ENCODE peak calls at places on chromosomes 2 and 18, in eight cellular contexts. One of them, this sample, is unnamed.

GRCh38 chr2:88709117-88709739 is 17.8 kb downstream of the RPIA start:
- DNase-seq in A549: no peak
- DNase-seq in IMR-90: peak; percentile 42
- DNase-seq in gastrocnemius medialis: no peak
- DNase-seq in GM23248: peak; percentile 63
- DNase-seq in brain microvascular endothelial cell: peak; percentile 6
- DNase-seq in prostate gland: no peak
- DNase-seq in neural progenitor cell: no peak
- DNase-seq in this sample: no peak

GRCh38 chr18:26777316-26778053 is 88.0 kb downstream of the AQP4 start:
- DNase-seq in GM23248: no peak
- DNase-seq in IMR-90: no peak
- DNase-seq in neural progenitor cell: peak; percentile 28
- DNase-seq in gastrocnemius medialis: no peak
- DNase-seq in A549: no peak
- DNase-seq in brain microvascular endothelial cell: no peak
- DNase-seq in prostate gland: no peak
- DNase-seq in this sample: no peak

GRCh38 chr2:178082646-178083045 is 10.1 kb upstream of the PDE11A start:
- DNase-seq in GM23248: no peak
- DNase-seq in A549: no peak
- DNase-seq in IMR-90: no peak
- DNase-seq in brain microvascular endothelial cell: no peak
- DNase-seq in neural progenitor cell: no peak
- DNase-seq in gastrocnemius medialis: no peak
- DNase-seq in prostate gland: no peak
- DNase-seq in this sample: no peak

GRCh38 chr18:13379930-13380665 is 161.5 kb downstream of the LDLRAD4 start:
- DNase-seq in GM23248: no peak
- DNase-seq in neural progenitor cell: no peak
- DNase-seq in IMR-90: no peak
- DNase-seq in gastrocnemius medialis: no peak
- DNase-seq in brain microvascular endothelial cell: peak; percentile 6
- DNase-seq in A549: no peak
- DNase-seq in prostate gland: no peak
- DNase-seq in this sample: no peak

GRCh38 chr18:68397241-68398035 is 317.5 kb downstream of the TMX3 start:
- DNase-seq in brain microvascular endothelial cell: no peak
- DNase-seq in A549: no peak
- DNase-seq in neural progenitor cell: no peak
- DNase-seq in IMR-90: peak; percentile 17
- DNase-seq in gastrocnemius medialis: no peak
- DNase-seq in GM23248: no peak
- DNase-seq in prostate gland: no peak
- DNase-seq in this sample: no peak

GRCh38 chr2:43634604-43635306 is 2.3 kb upstream of the PLEKHH2 start:
- DNase-seq in prostate gland: no peak
- DNase-seq in neural progenitor cell: no peak
- DNase-seq in A549: peak; percentile 94
- DNase-seq in IMR-90: peak; percentile 89
- DNase-seq in brain microvascular endothelial cell: peak; percentile 64
- DNase-seq in gastrocnemius medialis: no peak
- DNase-seq in GM23248: peak; percentile 83
- DNase-seq in this sample: no peak

GRCh38 chr2:68458962-68459361 is 8.1 kb downstream of the FBXO48 start:
- DNase-seq in IMR-90: peak; percentile 76
- DNase-seq in brain microvascular endothelial cell: peak; percentile 67
- DNase-seq in gastrocnemius medialis: no peak
- DNase-seq in prostate gland: no peak
- DNase-seq in A549: no peak
- DNase-seq in neural progenitor cell: no peak
- DNase-seq in GM23248: peak; percentile 72
- DNase-seq in this sample: no peak

GRCh38 chr2:211737282-211737681 is 801.3 kb downstream of the ERBB4 start:
- DNase-seq in brain microvascular endothelial cell: peak; percentile 2
- DNase-seq in gastrocnemius medialis: no peak
- DNase-seq in IMR-90: no peak
- DNase-seq in GM23248: peak; percentile 1
- DNase-seq in neural progenitor cell: no peak
- DNase-seq in prostate gland: no peak
- DNase-seq in A549: no peak
- DNase-seq in this sample: no peak

GRCh38 chr2:127104881-127105655 is 1.9 kb downstream of the BIN1 start:
- DNase-seq in IMR-90: no peak
- DNase-seq in GM23248: peak; percentile 28
- DNase-seq in prostate gland: no peak
- DNase-seq in A549: no peak
- DNase-seq in neural progenitor cell: peak; percentile 30
- DNase-seq in gastrocnemius medialis: peak; percentile 85
- DNase-seq in brain microvascular endothelial cell: no peak
- DNase-seq in this sample: no peak

GRCh38 chr2:234686088-234686890 is 189.4 kb upstream of the ARL4C start:
- DNase-seq in IMR-90: no peak
- DNase-seq in GM23248: peak; percentile 17
- DNase-seq in A549: peak; percentile 37
- DNase-seq in brain microvascular endothelial cell: no peak
- DNase-seq in gastrocnemius medialis: no peak
- DNase-seq in prostate gland: peak; percentile 36
- DNase-seq in neural progenitor cell: peak; percentile 85
- DNase-seq in this sample: no peak

GRCh38 chr2:31286961-31287550 is 53.1 kb downstream of the EHD3 start:
- DNase-seq in IMR-90: no peak
- DNase-seq in prostate gland: no peak
- DNase-seq in gastrocnemius medialis: no peak
- DNase-seq in GM23248: peak; percentile 37
- DNase-seq in neural progenitor cell: no peak
- DNase-seq in A549: no peak
- DNase-seq in brain microvascular endothelial cell: peak; percentile 54
- DNase-seq in this sample: no peak

GRCh38 chr2:100891911-100892642 is 72.1 kb downstream of the NPAS2 start:
- DNase-seq in prostate gland: no peak
- DNase-seq in gastrocnemius medialis: no peak
- DNase-seq in neural progenitor cell: no peak
- DNase-seq in GM23248: peak; percentile 80
- DNase-seq in IMR-90: peak; percentile 67
- DNase-seq in A549: peak; percentile 63
- DNase-seq in brain microvascular endothelial cell: peak; percentile 65
- DNase-seq in this sample: no peak

GRCh38 chr18:49447810-49448745 is 12.4 kb downstream of the DYM start:
- DNase-seq in IMR-90: peak; percentile 70
- DNase-seq in neural progenitor cell: peak; percentile 76
- DNase-seq in GM23248: peak; percentile 75
- DNase-seq in gastrocnemius medialis: peak; percentile 31
- DNase-seq in brain microvascular endothelial cell: peak; percentile 41
- DNase-seq in prostate gland: peak; percentile 40
- DNase-seq in A549: peak; percentile 71
- DNase-seq in this sample: no peak

GRCh38 chr2:120445431-120446143 is 99.7 kb downstream of the INHBB start:
- DNase-seq in IMR-90: peak; percentile 33
- DNase-seq in GM23248: peak; percentile 22
- DNase-seq in prostate gland: no peak
- DNase-seq in gastrocnemius medialis: no peak
- DNase-seq in A549: peak; percentile 24
- DNase-seq in neural progenitor cell: no peak
- DNase-seq in brain microvascular endothelial cell: peak; percentile 16
- DNase-seq in this sample: no peak

GRCh38 chr2:161030260-161031063 is 129.8 kb upstream of the TANK start:
- DNase-seq in prostate gland: no peak
- DNase-seq in gastrocnemius medialis: peak; percentile 84
- DNase-seq in neural progenitor cell: no peak
- DNase-seq in GM23248: peak; percentile 98
- DNase-seq in brain microvascular endothelial cell: peak; percentile 97
- DNase-seq in IMR-90: peak; percentile 100
- DNase-seq in A549: peak; percentile 62
- DNase-seq in this sample: no peak

GRCh38 chr2:224938670-224939309 is 103.5 kb downstream of the DOCK10 start:
- DNase-seq in A549: no peak
- DNase-seq in gastrocnemius medialis: no peak
- DNase-seq in IMR-90: peak; percentile 88
- DNase-seq in prostate gland: no peak
- DNase-seq in brain microvascular endothelial cell: peak; percentile 89
- DNase-seq in neural progenitor cell: peak; percentile 60
- DNase-seq in GM23248: peak; percentile 13
- DNase-seq in this sample: no peak

GRCh38 chr18:8706981-8707940 is 1.9 kb downstream of the MTCL1 start:
- DNase-seq in A549: peak; percentile 82
- DNase-seq in GM23248: peak; percentile 95
- DNase-seq in brain microvascular endothelial cell: peak; percentile 70
- DNase-seq in gastrocnemius medialis: no peak
- DNase-seq in IMR-90: peak; percentile 73
- DNase-seq in neural progenitor cell: peak; percentile 86
- DNase-seq in prostate gland: peak; percentile 32
- DNase-seq in this sample: peak; percentile 7

DNA sequence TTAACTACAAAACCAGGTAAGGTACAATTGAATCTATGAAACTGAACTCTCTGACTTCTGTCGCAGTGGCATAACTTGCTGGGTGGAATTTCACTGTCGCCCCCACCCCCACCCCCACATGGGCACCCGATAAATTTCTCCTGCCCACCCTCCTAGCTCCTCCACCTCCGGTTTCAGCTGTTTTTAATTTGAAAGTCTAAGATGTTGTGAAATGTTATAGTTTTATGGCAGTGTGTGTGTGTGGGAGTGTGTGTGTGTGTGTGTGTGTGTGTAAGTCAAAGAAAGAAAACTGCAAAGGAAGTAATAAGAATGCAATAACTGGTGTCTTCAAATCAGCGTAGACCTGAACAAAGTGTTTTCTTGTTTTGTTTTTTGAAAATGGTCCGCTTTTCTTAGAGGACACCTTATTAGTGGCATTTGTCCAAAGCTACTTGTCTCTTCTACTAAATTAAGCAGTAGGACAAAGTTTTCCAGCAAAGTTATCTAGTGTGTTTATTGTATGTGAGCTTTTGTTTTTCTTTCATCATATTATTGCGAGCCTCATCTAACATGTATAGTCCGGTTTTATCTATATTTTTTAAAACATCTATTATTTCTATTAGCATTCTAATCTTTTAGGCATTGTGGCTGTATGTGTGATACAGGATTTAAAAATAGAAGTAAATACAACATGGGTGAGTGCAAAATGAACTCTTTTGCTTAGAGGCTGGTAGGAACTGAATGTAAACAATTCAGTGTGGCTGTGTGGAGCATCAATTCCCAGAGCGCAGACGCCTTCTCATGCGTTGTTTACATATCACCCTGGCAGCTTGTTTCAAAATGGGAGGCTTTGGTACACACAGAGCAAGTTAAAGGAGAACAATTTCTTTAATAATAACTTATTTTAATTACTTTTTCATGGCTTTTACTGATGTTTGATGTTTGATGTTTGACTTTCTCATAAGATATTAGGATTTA is 610 bp downstream of the DTNA start:
- DNase-seq in GM23248: peak; percentile 67
- DNase-seq in prostate gland: no peak
- DNase-seq in A549: no peak
- DNase-seq in IMR-90: peak; percentile 66
- DNase-seq in neural progenitor cell: no peak
- DNase-seq in gastrocnemius medialis: no peak
- DNase-seq in brain microvascular endothelial cell: peak; percentile 67
- DNase-seq in this sample: no peak
- H3K27ac ChIP-seq in GM23248: peak overlapping the region; percentile 96
- H3K27ac ChIP-seq in prostate gland: no peak overlapping the region
- H3K27ac ChIP-seq in A549: no peak overlapping the region
- H3K27ac ChIP-seq in IMR-90: peak overlapping the region; percentile 57
- H3K27ac ChIP-seq in neural progenitor cell: no peak overlapping the region
- H3K27ac ChIP-seq in gastrocnemius medialis: peak overlapping the region; percentile 76
- H3K27ac ChIP-seq in brain microvascular endothelial cell: peak overlapping the region; percentile 84
- H3K27ac ChIP-seq in this sample: peak overlapping the region; percentile 89

DNA sequence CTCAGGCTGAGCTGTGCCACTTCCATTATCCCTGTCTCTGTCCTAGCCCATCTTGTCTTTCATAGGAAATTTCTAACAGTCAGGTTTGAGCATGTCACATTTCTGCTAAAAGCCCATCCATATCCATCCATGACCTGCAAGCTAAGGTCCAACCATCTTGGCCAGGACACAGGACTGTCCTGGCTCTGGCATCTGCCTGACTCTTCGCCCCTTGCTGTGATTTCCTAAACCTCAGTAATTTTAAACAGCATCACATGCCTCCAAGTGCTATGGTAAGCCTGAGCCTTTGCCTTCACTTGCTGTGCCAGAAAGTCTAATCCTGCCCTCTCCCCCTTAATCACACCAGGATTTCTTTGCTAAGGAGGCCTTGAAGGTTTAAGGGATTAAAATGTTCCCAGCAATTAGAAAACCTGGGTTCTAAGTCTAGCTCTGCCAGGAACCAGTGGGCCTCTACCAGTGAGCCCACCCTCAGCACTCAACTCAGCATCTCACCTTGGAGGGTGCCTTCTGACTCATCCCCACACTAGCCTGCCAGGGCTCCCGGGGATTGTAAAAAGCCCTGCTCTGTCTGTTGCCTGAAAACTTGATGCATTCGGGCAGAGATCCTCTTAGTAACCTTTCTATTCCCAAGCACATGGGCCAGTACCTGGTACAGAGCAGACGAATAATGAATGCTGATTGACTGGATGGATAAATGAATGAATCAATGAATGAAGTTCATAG is 411.0 kb downstream of the LRATD1 start:
- DNase-seq in gastrocnemius medialis: no peak
- DNase-seq in brain microvascular endothelial cell: no peak
- DNase-seq in neural progenitor cell: peak; percentile 31
- DNase-seq in prostate gland: no peak
- DNase-seq in GM23248: no peak
- DNase-seq in A549: no peak
- DNase-seq in IMR-90: peak; percentile 30
- DNase-seq in this sample: no peak
- H3K27ac ChIP-seq in gastrocnemius medialis: no peak overlapping the region
- H3K27ac ChIP-seq in brain microvascular endothelial cell: no peak overlapping the region
- H3K27ac ChIP-seq in neural progenitor cell: no peak overlapping the region
- H3K27ac ChIP-seq in prostate gland: no peak overlapping the region
- H3K27ac ChIP-seq in GM23248: peak overlapping the region; percentile 29
- H3K27ac ChIP-seq in A549: no peak overlapping the region
- H3K27ac ChIP-seq in IMR-90: peak overlapping the region; percentile 88
- H3K27ac ChIP-seq in this sample: no peak overlapping the region

GRCh38 chr2:149899390-149899789 is 311.8 kb upstream of the MMADHC start:
- DNase-seq in brain microvascular endothelial cell: no peak
- DNase-seq in gastrocnemius medialis: no peak
- DNase-seq in prostate gland: no peak
- DNase-seq in neural progenitor cell: peak; percentile 69
- DNase-seq in GM23248: no peak
- DNase-seq in IMR-90: no peak
- DNase-seq in A549: no peak
- DNase-seq in this sample: no peak

GRCh38 chr2:149894760-149895159 is 307.2 kb upstream of the MMADHC start:
- DNase-seq in prostate gland: no peak
- DNase-seq in neural progenitor cell: no peak
- DNase-seq in GM23248: no peak
- DNase-seq in gastrocnemius medialis: peak; percentile 14
- DNase-seq in A549: no peak
- DNase-seq in IMR-90: peak; percentile 47
- DNase-seq in brain microvascular endothelial cell: no peak
- DNase-seq in this sample: no peak

GRCh38 chr2:149894226-149894625 is 306.7 kb upstream of the MMADHC start:
- DNase-seq in GM23248: peak; percentile 17
- DNase-seq in IMR-90: no peak
- DNase-seq in brain microvascular endothelial cell: no peak
- DNase-seq in gastrocnemius medialis: no peak
- DNase-seq in prostate gland: no peak
- DNase-seq in neural progenitor cell: no peak
- DNase-seq in A549: no peak
- DNase-seq in this sample: no peak
- H3K27ac ChIP-seq in GM23248: no peak overlapping the region
- H3K27ac ChIP-seq in IMR-90: no peak overlapping the region
- H3K27ac ChIP-seq in brain microvascular endothelial cell: no peak overlapping the region
- H3K27ac ChIP-seq in gastrocnemius medialis: no peak overlapping the region
- H3K27ac ChIP-seq in prostate gland: no peak overlapping the region
- H3K27ac ChIP-seq in neural progenitor cell: no peak overlapping the region
- H3K27ac ChIP-seq in A549: no peak overlapping the region
- H3K27ac ChIP-seq in this sample: no peak overlapping the region

GRCh38 chr2:241009191-241009590 is 10.8 kb downstream of the SNED1 start:
- DNase-seq in brain microvascular endothelial cell: no peak
- DNase-seq in neural progenitor cell: no peak
- DNase-seq in prostate gland: peak; percentile 6
- DNase-seq in A549: no peak
- DNase-seq in IMR-90: no peak
- DNase-seq in GM23248: no peak
- DNase-seq in gastrocnemius medialis: no peak
- DNase-seq in this sample: no peak
- H3K27ac ChIP-seq in brain microvascular endothelial cell: no peak overlapping the region
- H3K27ac ChIP-seq in neural progenitor cell: no peak overlapping the region
- H3K27ac ChIP-seq in prostate gland: peak overlapping the region; percentile 79
- H3K27ac ChIP-seq in A549: no peak overlapping the region
- H3K27ac ChIP-seq in IMR-90: peak overlapping the region; percentile 83
- H3K27ac ChIP-seq in GM23248: peak overlapping the region; percentile 84
- H3K27ac ChIP-seq in gastrocnemius medialis: peak overlapping the region; percentile 62
- H3K27ac ChIP-seq in this sample: peak overlapping the region; percentile 16